ENCODE peak calls at places on chromosome 2, in four cellular contexts. D is K562, T is HCT116, Z is H1. E is an unnamed sample.
A peak's percentile ranks its signal among the peaks of the same experiment; 100 is the strongest.

GRCh38 chr2:210519594-210519993 is 36.8 kb upstream of the CPS1 start:
- DNase-seq in D (no peak), T (no peak), Z (no peak), E (no peak)

GRCh38 chr2:240921319-240922233 is 15.4 kb downstream of the CROCC2 start:
- DNase-seq in D (no peak), T (no peak), Z (peak; percentile 42), E (no peak)

GRCh38 chr2:221635949-221636348 is 63.8 kb upstream of the EPHA4 start:
- DNase-seq in D (no peak), T (peak; percentile 26), Z (no peak), E (peak; percentile 6)

GRCh38 chr2:106085441-106085911 is 108.6 kb downstream of the UXS1 start:
- DNase-seq in D (peak; percentile 41), T (no peak), Z (no peak), E (peak; percentile 38)

GRCh38 chr2:227143895-227144294 is 20.1 kb downstream of the COL4A4 start:
- DNase-seq in D (no peak), T (no peak), Z (no peak), E (no peak)

GRCh38 chr2:169141713-169142352 is 72.5 kb downstream of the DHRS9 start:
- DNase-seq in D (peak; percentile 87), T (peak; percentile 49), Z (peak; percentile 90), E (peak; percentile 46)

GRCh38 chr2:173658946-173659371 is 304.3 kb downstream of the CDCA7 start:
- DNase-seq in D (no peak), T (no peak), Z (no peak), E (no peak)

GRCh38 chr2:134143568-134143967 is 110.3 kb upstream of the MGAT5 start:
- DNase-seq in D (no peak), T (no peak), Z (no peak), E (no peak)

GRCh38 chr2:44715671-44716077 is 225.8 kb upstream of the SIX3 start:
- DNase-seq in D (no peak), T (peak; percentile 19), Z (no peak), E (peak; percentile 24)

GRCh38 chr2:28322887-28323483 is 69.7 kb upstream of the FOSL2 start:
- DNase-seq in D (no peak), T (no peak), Z (no peak), E (no peak)

GRCh38 chr2:54475919-54476318 is 19.8 kb downstream of the SPTBN1 start:
- DNase-seq in D (no peak), T (no peak), Z (no peak), E (no peak)
- TF ChIP-seq FOSL1 in D (no peak), T (no peak), Z (no peak), E (no peak)

GRCh38 chr2:233081731-233082221 is 21.6 kb downstream of the INPP5D start:
- DNase-seq in D (no peak), T (no peak), Z (no peak), E (no peak)
- TF ChIP-seq FOSL1 in D (no peak), T (no peak), Z (no peak), E (no peak)

GRCh38 chr2:55592130-55592529 is 25.3 kb downstream of the PPP4R3B start:
- DNase-seq in D (no peak), T (no peak), Z (no peak), E (no peak)

GRCh38 chr2:55598056-55598795 is 19.2 kb downstream of the PPP4R3B start:
- DNase-seq in D (no peak), T (no peak), Z (no peak), E (no peak)

GRCh38 chr2:55590810-55591440 is 26.5 kb downstream of the PPP4R3B start:
- DNase-seq in D (peak; percentile 19), T (peak; percentile 76), Z (no peak), E (no peak)

GRCh38 chr2:55595536-55595935 is 21.9 kb downstream of the PPP4R3B start:
- DNase-seq in D (no peak), T (no peak), Z (no peak), E (no peak)
- TF ChIP-seq FOSL1 in D (no peak), T (no peak), Z (no peak), E (no peak)

GRCh38 chr2:74893332-74893731 is 59.4 kb downstream of the HK2 start:
- DNase-seq in D (no peak), T (no peak), Z (no peak), E (no peak)
- TF ChIP-seq FOSL1 in D (no peak), T (peak; percentile 74), Z (no peak), E (no peak)

GRCh38 chr2:21095714-21096113 is 28.1 kb upstream of the TDRD15 start:
- DNase-seq in D (no peak), T (no peak), Z (no peak), E (peak; percentile 44)

GRCh38 chr2:21096458-21096857 is 27.3 kb upstream of the TDRD15 start:
- DNase-seq in D (no peak), T (no peak), Z (no peak), E (peak; percentile 89)

GRCh38 chr2:21095178-21095577 is 28.6 kb upstream of the TDRD15 start:
- DNase-seq in D (no peak), T (no peak), Z (no peak), E (peak; percentile 36)

GRCh38 chr2:21097331-21097730 is 26.4 kb upstream of the TDRD15 start:
- DNase-seq in D (no peak), T (no peak), Z (no peak), E (peak; percentile 67)

GRCh38 chr2:21092308-21092869 is 31.4 kb upstream of the TDRD15 start:
- DNase-seq in D (no peak), T (no peak), Z (no peak), E (peak; percentile 23)
- TF ChIP-seq FOSL1 in D (no peak), T (no peak), Z (no peak), E (no peak)

GRCh38 chr2:70400539-70400938 is 98.7 kb upstream of the FAM136A start:
- DNase-seq in D (no peak), T (no peak), Z (no peak), E (no peak)

GRCh38 chr2:70399046-70399445 is 97.2 kb upstream of the FAM136A start:
- DNase-seq in D (no peak), T (no peak), Z (no peak), E (no peak)

GRCh38 chr2:70403267-70404053 is 101.6 kb upstream of the FAM136A start:
- DNase-seq in D (peak; percentile 38), T (no peak), Z (no peak), E (peak; percentile 42)
- TF ChIP-seq FOSL1 in D (peak; percentile 21), T (no peak), Z (no peak), E (no peak)

GRCh38 chr2:194526121-194526520 is 1130.9 kb upstream of the SLC39A10 start:
- DNase-seq in D (no peak), T (no peak), Z (no peak), E (no peak)
- TF ChIP-seq FOSL1 in D (no peak), T (no peak), Z (no peak), E (no peak)

GRCh38 chr2:68877079-68877772 is 6.0 kb upstream of the BMP10 start:
- DNase-seq in D (peak; percentile 32), T (no peak), Z (no peak), E (no peak)
- TF ChIP-seq FOSL1 in D (no peak), T (no peak), Z (no peak), E (no peak)

GRCh38 chr2:43223412-43224040 is 2.9 kb downstream of the ZFP36L2 start:
- DNase-seq in D (peak; percentile 51), T (no peak), Z (no peak), E (no peak)
- TF ChIP-seq FOSL1 in D (no peak), T (no peak), Z (no peak), E (no peak)

E was measured in HepG2.